ENCODE peak calls at places on chromosomes 3 and 15, in eight cellular contexts. D is hepatic stellate cell, J is epithelial cell of esophagus, O is NCI-H1092, S is glutamatergic neuron, B is HFF-Myc, H is NCI-H524, A is type B pancreatic cell. U is an unnamed sample.

GRCh38 chr3:108698461-108698860 is 58.7 kb downstream of the RETNLB start:
- DNase-seq in D (no peak), S (no peak), B (no peak), O (no peak), A (no peak), J (no peak), H (no peak), U (no peak)

GRCh38 chr15:68281008-68281407 is 3.5 kb downstream of the FEM1B start:
- DNase-seq in H (no peak), A (no peak), O (no peak), B (no peak), S (no peak), D (no peak), J (no peak), U (peak)

GRCh38 chr15:101004986-101005747 is 86.0 kb downstream of the LRRK1 start:
- DNase-seq in S (no peak), O (no peak), D (no peak), A (no peak), J (no peak), H (no peak), B (no peak), U (no peak)

GRCh38 chr3:11845661-11846060 is 1.0 kb downstream of the TAMM41 start:
- DNase-seq in J (peak), B (no peak), H (no peak), O (no peak), S (no peak), A (no peak), D (no peak), U (no peak)

GRCh38 chr3:102090646-102091045 is 241.3 kb downstream of the NFKBIZ start:
- DNase-seq in O (no peak), A (no peak), H (no peak), B (peak), D (no peak), J (no peak), S (no peak), U (no peak)

GRCh38 chr3:9229886-9230285 is 19.6 kb downstream of the SRGAP3 start:
- DNase-seq in H (no peak), D (no peak), S (no peak), B (no peak), O (no peak), J (no peak), A (no peak), U (no peak)

GRCh38 chr3:126487151-126487771 is 11.6 kb upstream of the ZXDC start:
- DNase-seq in D (no peak), S (peak), O (no peak), B (no peak), H (peak), A (no peak), J (peak), U (peak)

GRCh38 chr3:106399208-106399607 is 530.4 kb upstream of the CBLB start:
- DNase-seq in B (no peak), O (no peak), S (no peak), J (no peak), A (no peak), H (no peak), D (no peak), U (no peak)

GRCh38 chr3:169020371-169020770 is 643.1 kb downstream of the MECOM start:
- DNase-seq in J (peak), H (no peak), S (no peak), D (no peak), B (no peak), A (no peak), O (no peak), U (no peak)

U was measured in osteoblast.